ENCODE peak calls at places on chromosomes 12 and 14, in six cellular contexts. One of them, this sample, is unnamed.

GRCh38 chr14:29045237-29045636 is 278.6 kb downstream of the FOXG1 start:
- DNase-seq in A172: no peak
- DNase-seq in midbrain: no peak
- DNase-seq in germinal center: no peak
- DNase-seq in OCI-LY7: no peak
- DNase-seq in dermis microvascular lymphatic vessel endothelial cell: no peak
- DNase-seq in this sample: no peak

GRCh38 chr14:99857551-99857950 is 64.3 kb downstream of the EML1 start:
- DNase-seq in A172: no peak
- DNase-seq in midbrain: no peak
- DNase-seq in germinal center: no peak
- DNase-seq in OCI-LY7: no peak
- DNase-seq in dermis microvascular lymphatic vessel endothelial cell: no peak
- DNase-seq in this sample: no peak

GRCh38 chr14:74577247-74577947 is 34.6 kb downstream of the LTBP2 start:
- DNase-seq in A172: no peak
- DNase-seq in midbrain: no peak
- DNase-seq in germinal center: no peak
- DNase-seq in OCI-LY7: no peak
- DNase-seq in dermis microvascular lymphatic vessel endothelial cell: no peak
- DNase-seq in this sample: no peak

GRCh38 chr12:82479511-82479910 is 121.2 kb downstream of the METTL25 start:
- DNase-seq in A172: no peak
- DNase-seq in midbrain: no peak
- DNase-seq in germinal center: no peak
- DNase-seq in OCI-LY7: no peak
- DNase-seq in dermis microvascular lymphatic vessel endothelial cell: no peak
- DNase-seq in this sample: no peak

GRCh38 chr12:102702447-102703114 is 214.5 kb downstream of the PAH start:
- DNase-seq in A172: peak; percentile 30
- DNase-seq in midbrain: peak; percentile 30
- DNase-seq in germinal center: peak; percentile 53
- DNase-seq in OCI-LY7: peak; percentile 50
- DNase-seq in dermis microvascular lymphatic vessel endothelial cell: peak; percentile 36
- DNase-seq in this sample: peak; percentile 83

GRCh38 chr12:112116232-112117060 is 7.9 kb upstream of the NAA25 start:
- DNase-seq in A172: peak; percentile 76
- DNase-seq in midbrain: peak; percentile 90
- DNase-seq in germinal center: peak; percentile 16
- DNase-seq in OCI-LY7: peak; percentile 75
- DNase-seq in dermis microvascular lymphatic vessel endothelial cell: peak; percentile 55
- DNase-seq in this sample: peak; percentile 93

GRCh38 chr12:123705935-123706334 is 6.2 kb upstream of the ATP6V0A2 start:
- DNase-seq in A172: peak; percentile 39
- DNase-seq in midbrain: no peak
- DNase-seq in germinal center: no peak
- DNase-seq in OCI-LY7: peak; percentile 10
- DNase-seq in dermis microvascular lymphatic vessel endothelial cell: no peak
- DNase-seq in this sample: peak; percentile 24

GRCh38 chr14:95649230-95649629 is 37.0 kb upstream of the TCL1B start:
- DNase-seq in A172: no peak
- DNase-seq in midbrain: no peak
- DNase-seq in germinal center: no peak
- DNase-seq in OCI-LY7: no peak
- DNase-seq in dermis microvascular lymphatic vessel endothelial cell: no peak
- DNase-seq in this sample: no peak

GRCh38 chr12:72271741-72272661 is at the start of gene TRHDE:
- DNase-seq in A172: no peak
- DNase-seq in midbrain: no peak
- DNase-seq in germinal center: peak; percentile 5
- DNase-seq in OCI-LY7: no peak
- DNase-seq in dermis microvascular lymphatic vessel endothelial cell: no peak
- DNase-seq in this sample: peak; percentile 44

GRCh38 chr14:74945852-74946658 is 9.3 kb downstream of the PGF start:
- DNase-seq in A172: peak; percentile 52
- DNase-seq in midbrain: peak; percentile 79
- DNase-seq in germinal center: peak; percentile 89
- DNase-seq in OCI-LY7: peak; percentile 79
- DNase-seq in dermis microvascular lymphatic vessel endothelial cell: peak; percentile 43
- DNase-seq in this sample: peak; percentile 72

GRCh38 chr14:90784621-90785270 is 31.5 kb downstream of the TTC7B start:
- DNase-seq in A172: no peak
- DNase-seq in midbrain: no peak
- DNase-seq in germinal center: no peak
- DNase-seq in OCI-LY7: no peak
- DNase-seq in dermis microvascular lymphatic vessel endothelial cell: no peak
- DNase-seq in this sample: no peak

GRCh38 chr14:100522616-100523021 is 64.6 kb downstream of the BEGAIN start:
- DNase-seq in A172: no peak
- DNase-seq in midbrain: no peak
- DNase-seq in germinal center: no peak
- DNase-seq in OCI-LY7: no peak
- DNase-seq in dermis microvascular lymphatic vessel endothelial cell: no peak
- DNase-seq in this sample: no peak

GRCh38 chr12:11702959-11703358 is 53.5 kb downstream of the ETV6 start:
- DNase-seq in A172: no peak
- DNase-seq in midbrain: no peak
- DNase-seq in germinal center: no peak
- DNase-seq in OCI-LY7: no peak
- DNase-seq in dermis microvascular lymphatic vessel endothelial cell: no peak
- DNase-seq in this sample: no peak

GRCh38 chr12:53325539-53326061 is 4.2 kb upstream of the AAAS start:
- DNase-seq in A172: no peak
- DNase-seq in midbrain: peak; percentile 87
- DNase-seq in germinal center: peak; percentile 51
- DNase-seq in OCI-LY7: peak; percentile 39
- DNase-seq in dermis microvascular lymphatic vessel endothelial cell: no peak
- DNase-seq in this sample: no peak

GRCh38 chr14:103522649-103523582 is at the start of gene CKB:
- DNase-seq in A172: no peak
- DNase-seq in midbrain: peak; percentile 89
- DNase-seq in germinal center: peak; percentile 62
- DNase-seq in OCI-LY7: no peak
- DNase-seq in dermis microvascular lymphatic vessel endothelial cell: no peak
- DNase-seq in this sample: peak; percentile 57

GRCh38 chr12:43655586-43655985 is 103.0 kb downstream of the PUS7L start:
- DNase-seq in A172: peak; percentile 15
- DNase-seq in midbrain: no peak
- DNase-seq in germinal center: no peak
- DNase-seq in OCI-LY7: no peak
- DNase-seq in dermis microvascular lymphatic vessel endothelial cell: no peak
- DNase-seq in this sample: no peak

GRCh38 chr12:64610092-64610659 is at the start of gene RASSF3:
- DNase-seq in A172: no peak
- DNase-seq in midbrain: peak; percentile 25
- DNase-seq in germinal center: peak; percentile 83
- DNase-seq in OCI-LY7: peak; percentile 91
- DNase-seq in dermis microvascular lymphatic vessel endothelial cell: peak; percentile 50
- DNase-seq in this sample: peak; percentile 80

GRCh38 chr14:78403278-78403815 is 233.2 kb downstream of the NRXN3 start:
- DNase-seq in A172: peak; percentile 0
- DNase-seq in midbrain: no peak
- DNase-seq in germinal center: no peak
- DNase-seq in OCI-LY7: no peak
- DNase-seq in dermis microvascular lymphatic vessel endothelial cell: no peak
- DNase-seq in this sample: no peak